ENCODE peak calls at places on chromosomes 1 and 21, in four cellular contexts. One of them, this sample, is unnamed.

GRCh38 chr1:159924025-159924790 is 1.1 kb downstream of the TAGLN2 start:
- DNase-seq in H1: no peak
- DNase-seq in mesendoderm: peak; percentile 92
- DNase-seq in IMR-90: peak; percentile 89
- DNase-seq in this sample: peak; percentile 71

GRCh38 chr1:161705537-161705936 is 1.5 kb upstream of the FCRLA start:
- DNase-seq in mesendoderm: no peak
- DNase-seq in IMR-90: no peak
- DNase-seq in H1: no peak
- DNase-seq in this sample: no peak

GRCh38 chr1:67724928-67725560 is 40.0 kb downstream of the GADD45A start:
- DNase-seq in mesendoderm: no peak
- DNase-seq in IMR-90: peak; percentile 85
- DNase-seq in H1: no peak
- DNase-seq in this sample: no peak

GRCh38 chr1:116380499-116381316 is 7.7 kb downstream of the ATP1A1 start:
- DNase-seq in mesendoderm: no peak
- DNase-seq in IMR-90: no peak
- DNase-seq in H1: no peak
- DNase-seq in this sample: no peak

GRCh38 chr1:213979751-213980605 is 7.8 kb upstream of the PROX1 start:
- DNase-seq in mesendoderm: peak; percentile 66
- DNase-seq in H1: peak; percentile 81
- DNase-seq in IMR-90: no peak
- DNase-seq in this sample: peak; percentile 75

GRCh38 chr1:89260575-89261275 is 11.9 kb downstream of the GBP5 start:
- DNase-seq in IMR-90: no peak
- DNase-seq in mesendoderm: peak; percentile 14
- DNase-seq in H1: no peak
- DNase-seq in this sample: no peak

GRCh38 chr1:203353486-203353885 is 2.6 kb upstream of the FMOD start:
- DNase-seq in IMR-90: no peak
- DNase-seq in H1: no peak
- DNase-seq in mesendoderm: no peak
- DNase-seq in this sample: no peak

GRCh38 chr1:6497867-6498575 is 6.6 kb upstream of the PLEKHG5 start:
- DNase-seq in mesendoderm: no peak
- DNase-seq in IMR-90: no peak
- DNase-seq in H1: no peak
- DNase-seq in this sample: no peak

GRCh38 chr21:15301014-15301413 is 236.2 kb upstream of the NRIP1 start:
- DNase-seq in IMR-90: no peak
- DNase-seq in H1: no peak
- DNase-seq in mesendoderm: peak; percentile 44
- DNase-seq in this sample: no peak

GRCh38 chr1:227764019-227764391 is 28.8 kb downstream of the SNAP47 start:
- DNase-seq in IMR-90: peak; percentile 35
- DNase-seq in mesendoderm: peak; percentile 67
- DNase-seq in H1: no peak
- DNase-seq in this sample: no peak

GRCh38 chr21:16309250-16309971 is 579.6 kb downstream of the USP25 start:
- DNase-seq in mesendoderm: peak; percentile 38
- DNase-seq in H1: no peak
- DNase-seq in IMR-90: no peak
- DNase-seq in this sample: no peak

GRCh38 chr1:117336087-117336817 is 31.0 kb upstream of the MAN1A2 start:
- DNase-seq in H1: no peak
- DNase-seq in mesendoderm: no peak
- DNase-seq in IMR-90: peak; percentile 46
- DNase-seq in this sample: no peak

GRCh38 chr1:66999640-67000400 is 54.1 kb downstream of the SLC35D1 start:
- DNase-seq in IMR-90: no peak
- DNase-seq in H1: no peak
- DNase-seq in mesendoderm: peak; percentile 8
- DNase-seq in this sample: no peak

GRCh38 chr1:41498809-41499208 is 14.3 kb upstream of the EDN2 start:
- DNase-seq in IMR-90: peak; percentile 38
- DNase-seq in mesendoderm: no peak
- DNase-seq in H1: no peak
- DNase-seq in this sample: no peak

GRCh38 chr1:103529746-103530145 is 4.2 kb downstream of the RNPC3 start:
- DNase-seq in H1: no peak
- DNase-seq in mesendoderm: peak; percentile 25
- DNase-seq in IMR-90: peak; percentile 54
- DNase-seq in this sample: no peak

GRCh38 chr1:172322219-172323061 is 98.0 kb upstream of the C1orf105 start:
- DNase-seq in IMR-90: peak; percentile 88
- DNase-seq in mesendoderm: peak; percentile 34
- DNase-seq in H1: no peak
- DNase-seq in this sample: no peak

GRCh38 chr1:246786606-246787238 is 62.5 kb downstream of the SCCPDH start:
- DNase-seq in mesendoderm: no peak
- DNase-seq in H1: no peak
- DNase-seq in IMR-90: no peak
- DNase-seq in this sample: no peak

GRCh38 chr1:22280526-22280925 is 137.6 kb upstream of the WNT4 start:
- DNase-seq in H1: no peak
- DNase-seq in IMR-90: no peak
- DNase-seq in mesendoderm: no peak
- DNase-seq in this sample: no peak

GRCh38 chr1:22277662-22278061 is 134.8 kb upstream of the WNT4 start:
- DNase-seq in H1: no peak
- DNase-seq in IMR-90: no peak
- DNase-seq in mesendoderm: no peak
- DNase-seq in this sample: no peak

GRCh38 chr1:22281521-22282241 is 138.8 kb upstream of the WNT4 start:
- DNase-seq in IMR-90: no peak
- DNase-seq in H1: no peak
- DNase-seq in mesendoderm: no peak
- DNase-seq in this sample: peak; percentile 14

GRCh38 chr1:22282281-22282970 is 139.5 kb upstream of the WNT4 start:
- DNase-seq in IMR-90: no peak
- DNase-seq in mesendoderm: no peak
- DNase-seq in H1: peak; percentile 38
- DNase-seq in this sample: no peak

GRCh38 chr1:22279735-22280134 is 136.8 kb upstream of the WNT4 start:
- DNase-seq in IMR-90: no peak
- DNase-seq in H1: no peak
- DNase-seq in mesendoderm: no peak
- DNase-seq in this sample: no peak
- H2BK5ac ChIP-seq in IMR-90: no peak overlapping the region
- H2BK5ac ChIP-seq in H1: no peak overlapping the region
- H2BK5ac ChIP-seq in mesendoderm: no peak overlapping the region
- H2BK5ac ChIP-seq in this sample: no peak overlapping the region

GRCh38 chr1:174686213-174686612 is 238.4 kb downstream of the GPR52 start:
- DNase-seq in mesendoderm: no peak
- DNase-seq in H1: no peak
- DNase-seq in IMR-90: no peak
- DNase-seq in this sample: no peak
- H4K5ac ChIP-seq in mesendoderm: no peak overlapping the region
- H4K5ac ChIP-seq in H1: no peak overlapping the region
- H4K5ac ChIP-seq in IMR-90: no peak overlapping the region
- H4K5ac ChIP-seq in this sample: no peak overlapping the region

GRCh38 chr1:169486281-169486904 is 649 bp upstream of the SLC19A2 start:
- DNase-seq in mesendoderm: peak; percentile 29
- DNase-seq in IMR-90: peak; percentile 66
- DNase-seq in H1: no peak
- DNase-seq in this sample: no peak

GRCh38 chr1:169487153-169487552 is 1.4 kb upstream of the SLC19A2 start:
- DNase-seq in mesendoderm: no peak
- DNase-seq in IMR-90: peak; percentile 15
- DNase-seq in H1: no peak
- DNase-seq in this sample: no peak

GRCh38 chr1:169484107-169484506 is 1.6 kb downstream of the SLC19A2 start:
- DNase-seq in mesendoderm: no peak
- DNase-seq in IMR-90: no peak
- DNase-seq in H1: no peak
- DNase-seq in this sample: no peak

GRCh38 chr1:169484683-169485426 is 889 bp downstream of the SLC19A2 start:
- DNase-seq in mesendoderm: peak; percentile 57
- DNase-seq in H1: no peak
- DNase-seq in IMR-90: peak; percentile 82
- DNase-seq in this sample: no peak

GRCh38 chr1:169485427-169486280 is at the start of gene SLC19A2:
- DNase-seq in IMR-90: peak; percentile 99
- DNase-seq in mesendoderm: peak; percentile 100
- DNase-seq in H1: peak; percentile 90
- DNase-seq in this sample: peak; percentile 99
- H2BK5ac ChIP-seq in IMR-90: peak within 1 kb of the TSS; percentile 68
- H2BK5ac ChIP-seq in mesendoderm: peak within 1 kb of the TSS; percentile 53
- H2BK5ac ChIP-seq in H1: peak within 1 kb of the TSS; percentile 92
- H2BK5ac ChIP-seq in this sample: no peak within 1 kb of the TSS

GRCh38 chr1:25959626-25960025 is 38.2 kb downstream of the PAFAH2 start:
- DNase-seq in IMR-90: peak; percentile 60
- DNase-seq in mesendoderm: no peak
- DNase-seq in H1: no peak
- DNase-seq in this sample: no peak
- H4K5ac ChIP-seq in IMR-90: peak overlapping the region; percentile 50
- H4K5ac ChIP-seq in mesendoderm: no peak overlapping the region
- H4K5ac ChIP-seq in H1: no peak overlapping the region
- H4K5ac ChIP-seq in this sample: no peak overlapping the region

GRCh38 chr1:165903672-165904071 is 76.3 kb downstream of the UCK2 start:
- DNase-seq in IMR-90: peak; percentile 80
- DNase-seq in mesendoderm: no peak
- DNase-seq in H1: no peak
- DNase-seq in this sample: no peak

GRCh38 chr1:165898837-165899236 is 71.4 kb downstream of the UCK2 start:
- DNase-seq in mesendoderm: peak; percentile 78
- DNase-seq in IMR-90: peak; percentile 100
- DNase-seq in H1: no peak
- DNase-seq in this sample: peak; percentile 14

GRCh38 chr1:165902565-165902964 is 75.2 kb downstream of the UCK2 start:
- DNase-seq in H1: no peak
- DNase-seq in IMR-90: no peak
- DNase-seq in mesendoderm: no peak
- DNase-seq in this sample: no peak

GRCh38 chr1:165899461-165899941 is 72.1 kb downstream of the UCK2 start:
- DNase-seq in mesendoderm: no peak
- DNase-seq in H1: no peak
- DNase-seq in IMR-90: peak; percentile 23
- DNase-seq in this sample: peak; percentile 19

DNA sequence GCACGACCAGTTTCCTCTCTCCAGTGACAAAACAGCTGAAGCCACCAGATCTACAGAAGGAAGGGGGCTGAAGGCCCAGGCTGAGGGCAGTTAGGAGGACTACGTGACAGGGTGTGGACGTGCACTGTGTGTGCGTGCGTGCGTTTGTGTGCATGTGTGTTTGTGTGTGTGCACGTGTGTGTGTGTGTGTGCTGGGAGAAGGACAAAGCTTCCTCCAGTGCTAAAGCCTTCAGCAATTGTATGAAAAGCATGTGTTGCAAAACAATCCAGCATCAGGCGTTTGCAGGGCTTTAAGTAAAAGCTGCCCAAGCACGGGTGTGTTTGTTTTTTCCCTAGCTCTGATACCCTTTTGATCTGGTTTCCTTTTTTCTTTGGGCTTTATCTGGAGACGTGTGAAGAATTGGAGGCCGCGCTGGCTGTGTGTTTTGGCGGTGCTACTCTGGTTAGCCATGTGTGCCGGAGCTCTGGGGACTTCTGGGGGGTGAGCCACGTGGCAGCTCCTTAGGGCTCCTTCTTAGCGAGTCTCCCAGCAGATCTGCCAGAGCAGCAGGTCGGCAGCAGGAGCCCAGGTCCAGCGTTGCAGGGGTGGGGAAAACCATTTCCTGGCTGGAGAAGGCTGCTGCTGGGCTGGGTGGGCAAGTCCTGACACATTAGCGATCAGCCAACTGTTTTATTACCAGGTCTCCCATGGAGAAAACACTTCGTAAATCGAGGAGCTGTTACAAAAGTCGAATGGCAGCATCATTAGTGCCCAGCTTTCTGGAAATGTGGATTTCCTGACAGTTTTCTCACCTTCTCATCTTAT is 73.4 kb downstream of the UCK2 start:
- DNase-seq in mesendoderm: peak; percentile 44
- DNase-seq in H1: no peak
- DNase-seq in IMR-90: no peak
- DNase-seq in this sample: peak; percentile 27
- H2BK5ac ChIP-seq in mesendoderm: no peak overlapping the region
- H2BK5ac ChIP-seq in H1: peak overlapping the region; percentile 71
- H2BK5ac ChIP-seq in IMR-90: peak overlapping the region; percentile 99
- H2BK5ac ChIP-seq in this sample: no peak overlapping the region

DNA sequence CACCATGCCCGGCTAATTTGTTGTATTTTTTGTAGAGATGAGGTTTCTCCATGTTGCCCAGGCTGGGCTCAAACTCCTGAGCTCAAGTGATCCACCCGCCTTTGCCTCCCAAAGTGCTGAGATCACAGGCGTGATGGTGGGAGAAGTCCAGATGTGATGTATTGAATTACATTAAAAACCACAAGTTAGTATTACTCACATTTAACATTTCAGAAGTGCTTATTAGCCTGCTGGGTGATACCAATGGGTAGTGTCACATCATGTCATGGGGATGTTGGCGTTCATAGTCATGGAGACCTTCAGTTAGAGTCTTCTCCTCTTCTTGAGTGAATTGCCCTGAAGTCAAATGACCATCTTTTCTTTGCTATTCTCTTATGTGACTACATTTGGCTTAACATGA is 63.6 kb upstream of the VAMP3 start:
- DNase-seq in IMR-90: peak; percentile 20
- DNase-seq in H1: no peak
- DNase-seq in mesendoderm: no peak
- DNase-seq in this sample: no peak
- H4K5ac ChIP-seq in IMR-90: no peak overlapping the region
- H4K5ac ChIP-seq in H1: no peak overlapping the region
- H4K5ac ChIP-seq in mesendoderm: no peak overlapping the region
- H4K5ac ChIP-seq in this sample: no peak overlapping the region

GRCh38 chr1:3429766-3430165 is 24.7 kb upstream of the ARHGEF16 start:
- DNase-seq in mesendoderm: no peak
- DNase-seq in IMR-90: no peak
- DNase-seq in H1: no peak
- DNase-seq in this sample: no peak

GRCh38 chr1:3428899-3429298 is 25.6 kb upstream of the ARHGEF16 start:
- DNase-seq in IMR-90: no peak
- DNase-seq in mesendoderm: no peak
- DNase-seq in H1: no peak
- DNase-seq in this sample: no peak

GRCh38 chr1:3429320-3429719 is 25.1 kb upstream of the ARHGEF16 start:
- DNase-seq in H1: no peak
- DNase-seq in mesendoderm: no peak
- DNase-seq in IMR-90: no peak
- DNase-seq in this sample: no peak

GRCh38 chr1:3426956-3427535 is 27.4 kb upstream of the ARHGEF16 start:
- DNase-seq in H1: no peak
- DNase-seq in mesendoderm: no peak
- DNase-seq in IMR-90: no peak
- DNase-seq in this sample: no peak

GRCh38 chr1:3427711-3428704 is 26.5 kb upstream of the ARHGEF16 start:
- DNase-seq in H1: no peak
- DNase-seq in mesendoderm: no peak
- DNase-seq in IMR-90: no peak
- DNase-seq in this sample: no peak
- H2BK5ac ChIP-seq in H1: no peak overlapping the region
- H2BK5ac ChIP-seq in mesendoderm: no peak overlapping the region
- H2BK5ac ChIP-seq in IMR-90: no peak overlapping the region
- H2BK5ac ChIP-seq in this sample: no peak overlapping the region

This sample was measured in H9.